ENCODE peak calls at places on chromosomes 16 and 17, in seven cellular contexts. N is fibroblast of mammary gland; Z is pancreas; M is neural crest cell; B is GM23338; E is CD4-positive, alpha-beta T cell; P is omental fat pad. G is an unnamed sample.
A peak's percentile ranks its signal among the peaks of the same experiment; 100 is the strongest.

GRCh38 chr17:50203086-50203485 is 1.7 kb upstream of the COL1A1 start:
- DNase-seq in N (peak; percentile 74), Z (no peak), M (no peak), B (no peak), E (no peak), P (no peak), G (no peak)

GRCh38 chr17:50311112-50311460 is 34.8 kb upstream of the XYLT2 start:
- DNase-seq in N (no peak), Z (no peak), M (no peak), B (no peak), E (no peak), P (no peak), G (no peak)

GRCh38 chr16:66294507-66294906 is 72.0 kb upstream of the CDH5 start:
- DNase-seq in N (no peak), Z (no peak), M (no peak), B (no peak), E (no peak), P (no peak), G (no peak)

GRCh38 chr16:61713787-61714186 is 322.5 kb downstream of the CDH8 start:
- DNase-seq in N (no peak), Z (no peak), M (no peak), B (no peak), E (no peak), P (no peak), G (no peak)

GRCh38 chr17:65023791-65024190 is 32.7 kb downstream of the GNA13 start:
- DNase-seq in N (no peak), Z (no peak), M (no peak), B (no peak), E (no peak), P (no peak), G (no peak)

GRCh38 chr17:17435323-17435722 is 41.5 kb upstream of the MED9 start:
- DNase-seq in N (peak; percentile 96), Z (no peak), M (no peak), B (no peak), E (no peak), P (no peak), G (no peak)

GRCh38 chr16:29922326-29922725 is 3.7 kb downstream of the KCTD13 start:
- DNase-seq in N (no peak), Z (no peak), M (no peak), B (no peak), E (no peak), P (no peak), G (no peak)

GRCh38 chr16:87177627-87178026 is 139.6 kb downstream of the C16orf95 start:
- DNase-seq in N (no peak), Z (no peak), M (no peak), B (no peak), E (no peak), P (no peak), G (no peak)

GRCh38 chr17:75998327-75998795 is 2.3 kb upstream of the CDK3 start:
- DNase-seq in N (no peak), Z (no peak), M (no peak), B (no peak), E (no peak), P (no peak), G (no peak)

GRCh38 chr17:41680426-41681040 is 8.2 kb upstream of the EIF1 start:
- DNase-seq in N (no peak), Z (no peak), M (no peak), B (no peak), E (no peak), P (no peak), G (no peak)

GRCh38 chr17:327296-327695 is 25.3 kb downstream of the RPH3AL start:
- DNase-seq in N (no peak), Z (no peak), M (no peak), B (no peak), E (no peak), P (no peak), G (no peak)

GRCh38 chr17:44932526-44933097 is 15.0 kb downstream of the KIF18B start:
- DNase-seq in N (no peak), Z (no peak), M (no peak), B (no peak), E (no peak), P (no peak), G (no peak)

GRCh38 chr17:427327-427726 is 74.7 kb upstream of the RPH3AL start:
- DNase-seq in N (no peak), Z (no peak), M (no peak), B (peak; percentile 71), E (no peak), P (no peak), G (no peak)

GRCh38 chr17:36592316-36592710 is 634 bp downstream of the DHRS11 start:
- DNase-seq in N (no peak), Z (peak; percentile 23), M (no peak), B (peak; percentile 78), E (no peak), P (no peak), G (no peak)

GRCh38 chr16:47880653-47881052 is 275.1 kb downstream of the ABCC12 start:
- DNase-seq in N (peak; percentile 3), Z (no peak), M (no peak), B (no peak), E (no peak), P (no peak), G (no peak)

GRCh38 chr16:3715430-3715829 is 1.9 kb downstream of the TRAP1 start:
- DNase-seq in N (no peak), Z (no peak), M (no peak), B (no peak), E (no peak), P (no peak), G (no peak)

GRCh38 chr17:78058001-78058400 is 70.6 kb downstream of the TMC6 start:
- DNase-seq in N (no peak), Z (no peak), M (no peak), B (no peak), E (no peak), P (no peak), G (no peak)

DNA sequence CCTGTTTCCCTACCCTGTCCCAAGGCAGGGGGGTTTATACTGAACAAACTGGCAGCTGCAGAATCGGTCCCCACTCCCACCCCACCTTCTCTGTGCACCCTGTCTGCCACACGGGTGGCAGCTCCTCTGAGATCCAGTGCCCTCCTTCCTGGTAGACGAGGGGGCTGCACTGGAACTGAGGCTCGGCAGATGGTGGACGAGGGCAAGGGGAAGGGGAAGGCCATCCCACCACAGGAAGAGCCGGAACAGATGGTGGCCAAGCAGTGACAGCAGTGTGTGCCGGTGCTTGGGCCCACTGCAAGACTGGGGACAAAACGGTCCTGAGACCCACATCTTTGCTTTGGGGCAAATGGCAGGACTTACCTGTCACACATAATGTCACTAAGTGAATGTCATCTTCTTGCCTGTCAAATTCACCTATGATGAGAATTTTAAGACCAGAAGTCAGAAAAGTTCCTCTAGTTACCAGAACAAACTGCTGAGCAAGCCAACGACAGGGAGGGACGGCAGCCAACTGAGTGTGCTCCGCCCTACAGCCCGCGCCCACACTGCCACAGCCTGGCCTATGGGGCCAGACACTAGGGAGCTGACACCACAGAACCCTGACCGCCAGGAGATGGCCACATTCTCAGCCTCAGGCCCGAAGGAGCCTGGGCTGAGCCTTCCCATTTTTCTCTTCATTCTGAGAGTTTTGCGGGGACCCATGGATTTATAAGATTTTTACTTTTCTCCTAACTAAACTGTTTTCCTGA is 14.4 kb downstream of the NTAN1 start:
- DNase-seq in N (peak; percentile 80), Z (no peak), M (no peak), B (peak; percentile 56), E (no peak), P (no peak), G (peak; percentile 87)
- TF ChIP-seq CTCF in N (peak; percentile 16), Z (no peak), M (no peak), B (peak; percentile 35), E (no peak), P (no peak), G (no peak)

GRCh38 chr16:27193300-27193990 is 9.9 kb upstream of the KDM8 start:
- DNase-seq in N (no peak), Z (no peak), M (no peak), B (no peak), E (no peak), P (no peak), G (no peak)
- TF ChIP-seq CTCF in N (peak; percentile 11), Z (no peak), M (no peak), B (no peak), E (no peak), P (no peak), G (no peak)

DNA sequence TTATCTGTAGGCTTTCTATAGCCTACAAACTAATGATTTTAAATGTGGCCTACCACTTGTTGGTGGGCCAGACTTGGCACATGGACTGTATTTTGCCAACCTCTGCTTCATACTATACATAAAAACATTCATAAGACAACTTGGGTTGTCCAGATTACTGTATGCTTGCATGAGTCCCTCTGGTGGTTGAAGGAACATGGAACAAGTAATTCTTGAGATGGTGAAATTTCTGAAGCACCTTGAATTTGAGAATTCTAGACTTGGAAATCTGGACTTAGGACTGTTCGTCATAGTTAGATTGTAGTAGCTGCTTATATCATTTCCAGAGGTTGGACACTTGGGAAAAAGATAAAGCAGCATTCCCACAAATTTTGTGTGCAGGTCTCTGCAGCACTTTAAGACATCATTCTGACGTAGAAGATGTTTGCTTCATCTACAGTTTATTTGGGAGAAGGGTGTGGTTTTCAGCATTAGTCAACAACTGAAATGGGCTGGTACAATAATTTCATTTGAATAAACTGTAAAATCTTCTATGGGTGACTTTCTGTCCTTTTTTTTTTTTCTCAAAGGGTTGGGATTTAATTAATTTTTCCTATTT is 31.2 kb downstream of the NFATC3 start:
- DNase-seq in N (peak; percentile 55), Z (no peak), M (no peak), B (no peak), E (no peak), P (no peak), G (no peak)
- TF ChIP-seq CTCF in N (peak; percentile 59), Z (no peak), M (peak; percentile 59), B (peak; percentile 31), E (peak; percentile 73), P (no peak), G (no peak)

DNA sequence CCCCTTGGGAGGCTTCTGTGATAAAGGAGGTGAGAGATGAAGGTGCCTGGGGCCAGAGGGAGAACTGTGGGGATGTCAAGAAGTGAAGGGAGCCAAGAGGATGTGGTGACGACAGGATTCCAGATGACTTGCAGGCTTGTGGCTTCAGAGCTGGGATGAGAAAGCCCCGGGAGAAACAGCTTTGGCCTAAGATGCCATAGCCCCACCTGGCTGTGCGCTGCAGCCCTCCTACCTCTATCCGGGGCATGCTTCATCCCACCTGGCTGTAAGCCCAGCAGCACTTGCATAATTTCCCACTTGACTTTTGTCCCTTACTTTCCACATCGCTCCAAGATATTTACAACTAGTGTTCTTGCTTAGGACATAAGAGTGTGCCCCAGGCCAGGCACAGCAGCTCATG is 29.3 kb downstream of the GINS3 start:
- DNase-seq in N (peak; percentile 55), Z (no peak), M (no peak), B (no peak), E (no peak), P (no peak), G (no peak)
- TF ChIP-seq CTCF in N (no peak), Z (no peak), M (no peak), B (peak; percentile 6), E (no peak), P (no peak), G (no peak)

DNA sequence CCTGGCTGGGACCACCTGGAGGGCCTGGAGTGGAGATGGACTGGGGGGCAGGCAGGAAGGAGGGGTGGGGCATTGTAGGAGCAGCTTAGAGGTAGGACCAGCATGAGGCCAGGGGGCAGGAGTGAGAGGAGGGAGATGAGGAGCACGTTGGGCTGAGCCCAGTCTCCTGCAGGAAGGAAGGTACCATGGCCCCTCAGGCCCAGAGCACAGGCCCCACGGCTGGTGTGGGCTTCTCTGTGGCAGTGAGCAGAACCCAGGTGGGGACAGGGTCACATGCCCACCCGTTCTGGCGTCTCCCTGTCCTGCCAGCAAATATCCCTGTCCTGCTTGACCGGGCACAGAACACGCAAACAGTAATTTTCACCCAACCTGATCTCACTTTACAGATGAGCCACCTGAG is 141.8 kb downstream of the ENGASE start:
- DNase-seq in N (no peak), Z (no peak), M (no peak), B (no peak), E (no peak), P (no peak), G (no peak)
- TF ChIP-seq CTCF in N (no peak), Z (no peak), M (no peak), B (no peak), E (no peak), P (no peak), G (no peak)

GRCh38 chr16:85329059-85329812 is 217.0 kb upstream of the CIBAR2 start:
- DNase-seq in N (no peak), Z (no peak), M (peak; percentile 29), B (peak; percentile 80), E (no peak), P (no peak), G (no peak)
- TF ChIP-seq CTCF in N (no peak), Z (no peak), M (peak; percentile 21), B (peak; percentile 21), E (no peak), P (no peak), G (no peak)

G was measured in coronary artery.